ENCODE peak calls at places on chromosome 5, in four cellular contexts. L, E, V and Z are unnamed samples.

GRCh38 chr5:168578506-168579205 is 512 bp downstream of the PANK3 start:
- DNase-seq in L (peak), V (no peak), E (peak), Z (no peak)

GRCh38 chr5:57494104-57495098 is 11.8 kb upstream of the ACTBL2 start:
- DNase-seq in V (peak), E (no peak), L (peak), Z (no peak)

GRCh38 chr5:152202321-152202720 is 202.8 kb downstream of the NMUR2 start:
- DNase-seq in L (no peak), V (no peak), E (no peak), Z (no peak)

GRCh38 chr5:88664630-88665029 is 218.4 kb downstream of the MEF2C start:
- DNase-seq in E (no peak), V (no peak), L (no peak), Z (no peak)

GRCh38 chr5:72860499-72860898 is 44.0 kb downstream of the TNPO1 start:
- DNase-seq in V (no peak), L (no peak), E (no peak), Z (no peak)

GRCh38 chr5:587403-587802 is 24.7 kb upstream of the CEP72 start:
- DNase-seq in E (no peak), L (no peak), V (no peak), Z (no peak)

GRCh38 chr5:142222235-142222880 is 102.5 kb downstream of the SPRY4 start:
- DNase-seq in L (no peak), E (no peak), V (no peak), Z (no peak)

GRCh38 chr5:1278656-1279442 is 16.0 kb downstream of the TERT start:
- DNase-seq in E (no peak), V (no peak), L (no peak), Z (no peak)

GRCh38 chr5:6086871-6087270 is 291.5 kb downstream of the MED10 start:
- DNase-seq in V (no peak), E (no peak), L (no peak), Z (no peak)

GRCh38 chr5:8322478-8322877 is 453.5 kb downstream of the MTRR start:
- DNase-seq in V (no peak), L (no peak), E (no peak), Z (no peak)

GRCh38 chr5:147098233-147098790 is 136.5 kb upstream of the STK32A start:
- DNase-seq in V (no peak), E (peak), L (peak), Z (peak)

GRCh38 chr5:130652178-130652577 is 512.9 kb downstream of the HINT1 start:
- DNase-seq in V (no peak), L (no peak), E (no peak), Z (no peak)

GRCh38 chr5:84830265-84830664 is 445.6 kb upstream of the EDIL3 start:
- DNase-seq in V (no peak), L (no peak), E (no peak), Z (no peak)

GRCh38 chr5:892390-893136 is at the start of the genes BRD9 and TRIP13:
- DNase-seq in E (peak), V (peak), L (peak), Z (peak)

GRCh38 chr5:96934291-96934694 is 1.6 kb upstream of the LNPEP start:
- DNase-seq in V (no peak), L (peak), E (no peak), Z (no peak)

GRCh38 chr5:172678902-172679301 is 37.8 kb downstream of the NEURL1B start:
- DNase-seq in V (no peak), E (peak), L (no peak), Z (no peak)

GRCh38 chr5:132883261-132883834 is 9.9 kb downstream of the LEAP2 start:
- DNase-seq in E (peak), V (peak), L (peak), Z (peak)

GRCh38 chr5:88518131-88519016 is 249.7 kb upstream of the TMEM161B start:
- DNase-seq in V (no peak), E (no peak), L (no peak), Z (no peak)

GRCh38 chr5:64670277-64670676 is 20.0 kb upstream of the SHISAL2B start:
- DNase-seq in E (no peak), V (no peak), L (no peak), Z (no peak)

DNA sequence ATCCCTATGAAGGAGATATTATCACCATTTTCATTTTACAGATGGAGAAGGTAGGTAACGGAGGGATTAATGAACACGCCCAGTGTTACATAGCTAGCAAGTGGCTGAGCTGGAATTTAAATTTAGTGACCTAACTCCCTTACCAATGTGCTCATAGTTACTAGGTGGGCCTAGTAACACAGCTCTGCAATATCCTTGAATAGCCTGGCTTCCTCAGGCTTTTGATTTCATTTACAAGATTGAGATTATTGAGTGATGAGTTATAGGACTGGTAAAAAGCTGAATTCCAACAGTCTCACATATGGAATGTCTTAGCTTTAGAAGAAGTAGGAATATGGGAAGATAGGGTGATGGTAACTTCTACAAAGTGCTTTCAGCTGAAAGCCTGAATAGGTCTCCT is 336.2 kb upstream of the KIF2A start:
- DNase-seq in E (no peak), V (no peak), L (no peak), Z (no peak)
- TF ChIP-seq FOXJ3 in E (no peak), V (no peak), L (no peak), Z (no peak)

GRCh38 chr5:39121315-39121714 is 47.1 kb upstream of the RICTOR start:
- DNase-seq in E (no peak), L (no peak), V (no peak), Z (no peak)
- TF ChIP-seq FOXJ3 in E (no peak), L (no peak), V (no peak), Z (no peak)

GRCh38 chr5:37417347-37417746 is 38.2 kb downstream of the WDR70 start:
- DNase-seq in E (no peak), L (no peak), V (no peak), Z (no peak)
- TF ChIP-seq FOXJ3 in E (no peak), L (no peak), V (no peak), Z (no peak)

GRCh38 chr5:39019231-39019630 is 55.0 kb downstream of the RICTOR start:
- DNase-seq in L (no peak), E (no peak), V (no peak), Z (no peak)
- TF ChIP-seq FOXJ3 in L (no peak), E (no peak), V (no peak), Z (no peak)

GRCh38 chr5:138369249-138369648 is 16.8 kb downstream of the KDM3B start:
- DNase-seq in E (no peak), V (no peak), L (no peak), Z (no peak)

GRCh38 chr5:138371454-138371853 is 19.0 kb downstream of the KDM3B start:
- DNase-seq in V (no peak), E (no peak), L (no peak), Z (no peak)

GRCh38 chr5:138369706-138370105 is 17.2 kb downstream of the KDM3B start:
- DNase-seq in E (no peak), V (no peak), L (no peak), Z (no peak)

GRCh38 chr5:138372225-138372624 is 19.7 kb downstream of the KDM3B start:
- DNase-seq in E (no peak), V (no peak), L (no peak), Z (no peak)

GRCh38 chr5:138370537-138370936 is 18.1 kb downstream of the KDM3B start:
- DNase-seq in L (no peak), E (no peak), V (no peak), Z (no peak)
- TF ChIP-seq FOXJ3 in L (no peak), E (no peak), V (no peak), Z (no peak)

GRCh38 chr5:120509056-120509455 is 45.0 kb downstream of the PRR16 start:
- DNase-seq in V (no peak), E (no peak), L (no peak), Z (no peak)
- TF ChIP-seq FOXJ3 in V (no peak), E (no peak), L (no peak), Z (no peak)

GRCh38 chr5:91164424-91164823 is 218.7 kb downstream of the ARRDC3 start:
- DNase-seq in V (no peak), L (no peak), E (no peak), Z (no peak)
- TF ChIP-seq FOXJ3 in V (no peak), L (no peak), E (no peak), Z (no peak)

GRCh38 chr5:112549127-112549526 is 130.1 kb upstream of the EPB41L4A start:
- DNase-seq in L (no peak), E (no peak), V (no peak), Z (no peak)

GRCh38 chr5:112552791-112553190 is 133.7 kb upstream of the EPB41L4A start:
- DNase-seq in V (no peak), L (no peak), E (no peak), Z (no peak)

GRCh38 chr5:112549605-112550161 is 130.6 kb upstream of the EPB41L4A start:
- DNase-seq in E (no peak), L (no peak), V (no peak), Z (no peak)

GRCh38 chr5:112554089-112554977 is 135.3 kb upstream of the EPB41L4A start:
- DNase-seq in L (no peak), V (no peak), E (no peak), Z (no peak)

GRCh38 chr5:112551437-112552018 is 132.5 kb upstream of the EPB41L4A start:
- DNase-seq in V (peak), L (peak), E (peak), Z (no peak)
- TF ChIP-seq FOXJ3 in V (no peak), L (no peak), E (no peak), Z (no peak)

GRCh38 chr5:55022454-55022853 is 1.6 kb upstream of the GZMK start:
- DNase-seq in E (no peak), L (no peak), V (no peak), Z (no peak)
- TF ChIP-seq FOXJ3 in E (no peak), L (no peak), V (no peak), Z (no peak)